ENCODE peak calls at places on chromosomes 3 and 15, in five cellular contexts. I is mucosa of descending colon, O is lower lobe of right lung, V is suprapubic skin, J is fibroblast of lung. N is an unnamed sample. For H3K4me1, the result is how much of the 10 kb centered on the place peaks cover.

GRCh38 chr15:31252386-31252785 is 74.2 kb upstream of the KLF13 start:
- DNase-seq in I (no peak), O (no peak), J (peak), V (no peak), N (no peak)

GRCh38 chr15:32901995-32902394 is 184.2 kb downstream of the GREM1 start:
- DNase-seq in J (no peak), I (no peak), O (no peak), V (no peak), N (no peak)

GRCh38 chr3:193812078-193812725 is 219.2 kb downstream of the OPA1 start:
- DNase-seq in J (no peak), I (no peak), O (no peak), V (no peak), N (no peak)

GRCh38 chr3:54324069-54324468 is 201.7 kb downstream of the CACNA2D3 start:
- DNase-seq in V (no peak), J (no peak), I (no peak), O (no peak), N (no peak)

GRCh38 chr15:72591361-72591760 is 63.1 kb upstream of the GOLGA6B start:
- DNase-seq in O (no peak), J (peak), V (no peak), I (no peak), N (no peak)

GRCh38 chr3:78163379-78163778 is 1123.5 kb downstream of the ROBO2 start:
- DNase-seq in I (no peak), J (no peak), O (no peak), V (no peak), N (no peak)

GRCh38 chr3:41174703-41174964 is 24.7 kb upstream of the CTNNB1 start:
- DNase-seq in O (no peak), V (no peak), J (no peak), I (no peak), N (no peak)

GRCh38 chr3:136957751-136958288 is at the start of gene IL20RB:
- DNase-seq in V (no peak), I (no peak), J (peak), O (no peak), N (no peak)

GRCh38 chr3:101571028-101571895 is 2.7 kb upstream of the PCNP start:
- DNase-seq in J (no peak), V (no peak), O (no peak), I (no peak), N (no peak)

GRCh38 chr3:52006820-52007133 is 11.1 kb upstream of the RPL29 start:
- DNase-seq in V (no peak), I (no peak), J (no peak), O (no peak), N (no peak)

GRCh38 chr15:88655780-88656488 is 17.1 kb downstream of the ISG20 start:
- DNase-seq in I (no peak), J (no peak), V (peak), O (no peak), N (no peak)

GRCh38 chr3:128218476-128218829 is 65.2 kb downstream of the EEFSEC start:
- DNase-seq in V (peak), J (peak), I (no peak), O (no peak), N (no peak)

GRCh38 chr15:66851226-66852063 is 149.4 kb downstream of the SMAD6 start:
- DNase-seq in O (peak), V (peak), J (peak), I (peak), N (peak)

GRCh38 chr3:84555629-84556028 is 403.2 kb upstream of the CADM2 start:
- DNase-seq in J (no peak), V (no peak), O (no peak), I (no peak), N (no peak)

GRCh38 chr3:174170248-174170647 is 688.9 kb upstream of the NAALADL2 start:
- DNase-seq in O (no peak), J (no peak), V (no peak), I (no peak), N (no peak)

GRCh38 chr3:58299839-58300516 is 6.1 kb upstream of the RPP14 start:
- DNase-seq in J (peak), V (no peak), O (no peak), I (no peak), N (no peak)

GRCh38 chr15:88913017-88913849 is at the start of gene MFGE8:
- DNase-seq in J (peak), O (peak), I (peak), V (no peak), N (peak)

GRCh38 chr3:155154255-155154654 is 74.1 kb downstream of the MME start:
- DNase-seq in O (no peak), J (peak), I (no peak), V (no peak), N (no peak)

GRCh38 chr3:52246728-52247454 is 1.3 kb downstream of the PPM1M start:
- DNase-seq in I (peak), V (no peak), O (peak), J (no peak), N (peak)

GRCh38 chr15:100841426-100841825 is 38.2 kb upstream of the ALDH1A3 start:
- DNase-seq in I (no peak), J (no peak), V (no peak), O (no peak), N (no peak)

GRCh38 chr3:51715231-51716058 is 8.6 kb downstream of the GRM2 start:
- DNase-seq in V (peak), J (no peak), I (no peak), O (no peak), N (no peak)

GRCh38 chr3:23807161-23808015 is 1.6 kb downstream of the UBE2E1 start:
- DNase-seq in V (no peak), O (no peak), I (no peak), J (peak), N (no peak)

GRCh38 chr15:100986158-100986896 is 67.2 kb downstream of the LRRK1 start:
- DNase-seq in V (no peak), J (no peak), O (no peak), I (peak), N (no peak)

GRCh38 chr15:75232826-75233503 is 25.2 kb upstream of the GOLGA6C start:
- DNase-seq in O (no peak), J (no peak), V (no peak), I (no peak), N (no peak)

GRCh38 chr3:117463716-117464115 is 754.1 kb downstream of the TUSC7 start:
- DNase-seq in I (no peak), J (no peak), V (no peak), O (no peak), N (no peak)

GRCh38 chr3:87503901-87504498 is 227.6 kb upstream of the POU1F1 start:
- DNase-seq in O (no peak), J (peak), V (no peak), I (no peak), N (no peak)

DNA sequence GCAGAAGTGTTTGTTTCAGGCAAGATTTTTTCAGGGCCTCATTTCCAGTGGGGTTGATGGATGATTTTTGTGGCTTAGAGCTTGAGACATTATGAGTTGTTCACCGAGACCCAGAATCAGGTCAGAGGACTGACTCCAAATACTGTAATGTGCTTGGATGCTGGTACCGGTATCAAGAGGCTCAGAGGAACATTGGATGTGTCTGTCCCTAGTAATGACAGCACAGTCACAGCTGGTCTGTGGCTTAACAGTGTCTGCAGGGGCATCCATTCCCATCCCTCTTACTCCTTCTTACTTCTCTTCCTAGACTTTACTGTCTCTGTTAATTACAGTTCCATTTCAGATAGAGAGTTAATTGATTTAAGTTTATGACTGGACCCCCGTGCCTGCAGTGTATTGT is 107.8 kb downstream of the PTPRG start:
- DNase-seq in I (no peak), V (no peak), J (peak), O (no peak), N (no peak)
- H3K4me1 ChIP-seq in I (under half), V (under half), J (under half), O (under half), N (under half)

GRCh38 chr15:74213858-74214284 is 11.3 kb upstream of the STRA6 start:
- DNase-seq in O (no peak), I (no peak), V (no peak), J (no peak), N (no peak)
- H3K4me1 ChIP-seq in O (under half), I (under half), V (under half), J (under half), N (under half)

DNA sequence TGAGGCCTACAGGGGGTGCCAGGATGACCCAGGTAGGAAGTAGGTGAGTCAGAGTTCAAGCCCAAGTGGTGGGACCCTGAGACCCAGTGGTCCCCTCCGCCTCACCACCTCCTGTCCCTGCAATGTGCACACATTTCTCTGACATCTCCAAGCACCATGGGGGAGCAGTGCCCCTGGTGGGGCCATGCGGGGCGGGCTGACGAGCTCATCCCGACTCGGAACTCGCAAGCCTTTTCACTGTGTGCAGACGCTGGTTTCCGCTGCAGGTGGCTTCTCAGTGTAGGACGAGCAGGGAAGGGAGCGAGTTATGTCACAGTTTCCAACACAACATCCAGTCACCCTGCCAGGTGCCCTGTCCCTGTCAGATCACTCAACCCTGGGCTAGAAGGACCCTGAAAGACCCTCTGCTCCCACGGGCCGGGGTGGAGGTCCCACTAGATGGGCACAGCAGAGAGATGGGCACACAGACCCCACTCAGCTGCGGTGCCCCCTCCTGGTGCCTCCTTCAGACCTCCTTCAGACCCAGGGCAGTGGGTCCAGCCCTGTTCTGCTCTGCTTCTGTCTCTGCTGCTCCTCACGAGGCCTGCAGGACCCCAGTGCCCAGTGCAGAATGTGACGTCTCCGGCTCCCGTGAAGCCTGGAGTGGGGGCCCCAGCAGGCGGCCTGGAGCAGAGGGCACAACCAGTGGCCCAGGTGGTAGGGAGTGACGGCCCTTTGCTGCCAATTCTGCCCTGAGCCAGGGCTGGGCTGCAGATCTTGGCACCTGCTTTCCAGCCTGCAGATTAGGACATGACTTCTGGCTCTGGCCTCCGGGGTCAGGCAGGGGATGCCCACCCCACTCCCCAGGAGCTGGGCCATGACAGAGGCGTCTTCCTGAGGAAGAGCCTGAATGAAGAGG is 102.0 kb upstream of the RPL32 start:
- DNase-seq in J (no peak), O (no peak), V (no peak), I (no peak), N (no peak)
- H3K4me1 ChIP-seq in J (under half), O (under half), V (half or more), I (under half), N (under half)

GRCh38 chr3:140920029-140920428 is 21.6 kb upstream of the SLC25A36 start:
- DNase-seq in O (no peak), I (no peak), V (no peak), J (no peak), N (no peak)

GRCh38 chr3:140924097-140924873 is 17.4 kb upstream of the SLC25A36 start:
- DNase-seq in O (no peak), V (no peak), I (no peak), J (no peak), N (no peak)

GRCh38 chr3:140917769-140918168 is 23.9 kb upstream of the SLC25A36 start:
- DNase-seq in I (no peak), J (no peak), V (no peak), O (no peak), N (no peak)

GRCh38 chr3:140927279-140927678 is 14.4 kb upstream of the SLC25A36 start:
- DNase-seq in V (no peak), O (no peak), I (no peak), J (no peak), N (no peak)

DNA sequence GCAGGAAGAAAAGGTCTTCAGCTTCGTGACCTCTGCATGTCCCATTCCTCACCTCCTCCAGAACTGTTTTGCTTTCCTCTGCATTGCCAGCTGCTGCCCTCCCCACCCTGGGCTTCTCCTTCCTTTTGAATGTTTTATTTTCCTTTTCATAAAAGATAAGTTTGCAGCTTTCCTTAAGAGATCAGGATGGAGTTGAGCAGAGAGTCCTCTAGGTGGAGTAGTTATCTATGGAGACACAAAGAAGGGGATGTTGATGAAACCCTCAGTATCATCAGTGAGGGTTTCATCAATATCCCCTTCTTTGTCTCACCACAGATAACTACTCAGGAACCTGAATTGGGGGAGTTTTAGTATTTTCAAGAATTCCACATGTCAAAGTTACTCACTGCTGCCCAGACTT is 19.0 kb upstream of the SLC25A36 start:
- DNase-seq in V (no peak), J (no peak), I (no peak), O (no peak), N (no peak)
- H3K4me1 ChIP-seq in V (under half), J (under half), I (under half), O (under half), N (under half)